ENCODE peak calls at places on chromosomes 1 and 21, in eight cellular contexts. J, I, T, A, L, X, B and S are unnamed samples.

GRCh38 chr1:184597652-184598357 is 156.9 kb downstream of the EDEM3 start:
- ATAC-seq in L (no peak), J (no peak), I (no peak), A (no peak), B (no peak), X (no peak), T (no peak), S (peak)

GRCh38 chr1:207869859-207870258 is 41.1 kb downstream of the CD34 start:
- ATAC-seq in T (no peak), J (no peak), B (no peak), X (no peak), I (no peak), A (no peak), L (no peak), S (no peak)

GRCh38 chr1:235272851-235273250 is 55.1 kb downstream of the ARID4B start:
- ATAC-seq in L (no peak), I (no peak), X (no peak), J (peak), A (no peak), T (no peak), B (no peak), S (no peak)

GRCh38 chr1:147840909-147841308 is 61.7 kb upstream of the GJA8 start:
- ATAC-seq in A (no peak), I (no peak), B (no peak), J (peak), X (no peak), L (no peak), T (no peak), S (peak)

GRCh38 chr1:66374561-66375111 is 159.3 kb upstream of the SGIP1 start:
- ATAC-seq in X (no peak), A (peak), T (peak), I (peak), L (no peak), J (peak), B (peak), S (peak)

GRCh38 chr1:29945426-29945825 is 709.1 kb downstream of the PTPRU start:
- ATAC-seq in A (no peak), T (no peak), L (no peak), I (no peak), B (no peak), J (no peak), X (no peak), S (no peak)

GRCh38 chr1:169042377-169042776 is 64.1 kb upstream of the ATP1B1 start:
- ATAC-seq in A (no peak), B (no peak), I (no peak), J (no peak), L (peak), T (no peak), X (no peak), S (no peak)

GRCh38 chr1:57447551-57447950 is 23.7 kb upstream of the DAB1 start:
- ATAC-seq in B (no peak), I (no peak), L (no peak), T (no peak), J (no peak), A (no peak), X (no peak), S (no peak)

GRCh38 chr1:233193741-233194140 is 101.8 kb downstream of the PCNX2 start:
- ATAC-seq in T (no peak), I (no peak), B (no peak), A (no peak), L (no peak), J (no peak), X (no peak), S (no peak)

GRCh38 chr1:211172657-211173056 is 38.7 kb upstream of the KCNH1 start:
- ATAC-seq in I (no peak), J (no peak), X (no peak), B (no peak), L (no peak), A (no peak), T (no peak), S (no peak)

GRCh38 chr1:201072922-201073321 is 39.3 kb downstream of the CACNA1S start:
- ATAC-seq in T (no peak), X (no peak), L (no peak), A (no peak), I (no peak), J (no peak), B (no peak), S (no peak)

GRCh38 chr21:36816556-36817130 is 117.7 kb downstream of the SIM2 start:
- ATAC-seq in I (no peak), J (peak), L (no peak), T (no peak), B (no peak), X (no peak), A (no peak), S (no peak)